ENCODE peak calls at places on chromosomes 1 and 21, in four cellular contexts. I is prostate gland, X is colonic mucosa, D is upper lobe of left lung. P is an unnamed sample.
A peak's percentile ranks its signal among the peaks of the same experiment; 100 is the strongest.

GRCh38 chr1:29821605-29822004 is 585.3 kb downstream of the PTPRU start:
- DNase-seq in I (no peak), X (no peak), D (no peak), P (peak; percentile 33)

GRCh38 chr1:44222397-44223334 is 9.4 kb downstream of the DMAP1 start:
- DNase-seq in I (no peak), X (no peak), D (no peak), P (no peak)

GRCh38 chr1:191160837-191161236 is 683.2 kb upstream of the BRINP3 start:
- DNase-seq in I (no peak), X (no peak), D (no peak), P (no peak)

GRCh38 chr1:99659755-99660210 is 13.9 kb downstream of the PALMD start:
- DNase-seq in I (peak; percentile 14), X (no peak), D (no peak), P (no peak)

GRCh38 chr1:72282271-72282656 is at the start of gene NEGR1:
- DNase-seq in I (peak; percentile 12), X (peak; percentile 29), D (peak; percentile 64), P (peak; percentile 72)

GRCh38 chr1:119475866-119476439 is 31.1 kb upstream of the HSD3B1 start:
- DNase-seq in I (peak; percentile 65), X (peak; percentile 71), D (peak; percentile 51), P (peak; percentile 96)

GRCh38 chr1:246742396-246742795 is 18.2 kb downstream of the SCCPDH start:
- DNase-seq in I (no peak), X (no peak), D (no peak), P (no peak)

GRCh38 chr21:45304161-45304830 is 16.6 kb upstream of the POFUT2 start:
- DNase-seq in I (no peak), X (no peak), D (no peak), P (peak; percentile 42)

GRCh38 chr21:34298797-34299539 is 64.8 kb upstream of the KCNE2 start:
- DNase-seq in I (no peak), X (no peak), D (no peak), P (no peak)

GRCh38 chr1:217482356-217483102 is 148.4 kb downstream of the GPATCH2 start:
- DNase-seq in I (no peak), X (no peak), D (no peak), P (no peak)

GRCh38 chr1:174239541-174239940 is 80.2 kb downstream of the RABGAP1L start:
- DNase-seq in I (no peak), X (no peak), D (no peak), P (no peak)

GRCh38 chr1:4307468-4307845 is 347.0 kb upstream of the AJAP1 start:
- DNase-seq in I (no peak), X (no peak), D (no peak), P (no peak)

GRCh38 chr21:38494688-38495087 is 3.6 kb downstream of the ERG start:
- DNase-seq in I (no peak), X (no peak), D (peak; percentile 60), P (no peak)

GRCh38 chr1:172823534-172823933 is 164.6 kb downstream of the FASLG start:
- DNase-seq in I (no peak), X (no peak), D (no peak), P (no peak)

GRCh38 chr1:69139007-69139406 is 428.7 kb upstream of the LRRC7 start:
- DNase-seq in I (no peak), X (no peak), D (no peak), P (no peak)

GRCh38 chr1:36091141-36091540 is 2.4 kb downstream of the ADPRS start:
- DNase-seq in I (no peak), X (no peak), D (no peak), P (no peak)
- H3K36me3 ChIP-seq in I (peaks cover 4% of the 10 kb centered on the region), X (peaks cover 20% of the 10 kb centered on the region), D (peaks cover 41% of the 10 kb centered on the region), P (peaks cover 49% of the 10 kb centered on the region)

GRCh38 chr1:42759114-42759513 is 7.7 kb downstream of the P3H1 start:
- DNase-seq in I (no peak), X (no peak), D (no peak), P (peak; percentile 80)
- TF ChIP-seq CTCF in I (no peak), X (no peak), D (no peak), P (peak; percentile 53)

GRCh38 chr1:62210960-62211359 is 16.3 kb downstream of the L1TD1 start:
- DNase-seq in I (no peak), X (no peak), D (no peak), P (no peak)
- H3K36me3 ChIP-seq in I (no peaks in the 10 kb centered on the region), X (no peaks in the 10 kb centered on the region), D (no peaks in the 10 kb centered on the region), P (peaks cover 58% of the 10 kb centered on the region)

DNA sequence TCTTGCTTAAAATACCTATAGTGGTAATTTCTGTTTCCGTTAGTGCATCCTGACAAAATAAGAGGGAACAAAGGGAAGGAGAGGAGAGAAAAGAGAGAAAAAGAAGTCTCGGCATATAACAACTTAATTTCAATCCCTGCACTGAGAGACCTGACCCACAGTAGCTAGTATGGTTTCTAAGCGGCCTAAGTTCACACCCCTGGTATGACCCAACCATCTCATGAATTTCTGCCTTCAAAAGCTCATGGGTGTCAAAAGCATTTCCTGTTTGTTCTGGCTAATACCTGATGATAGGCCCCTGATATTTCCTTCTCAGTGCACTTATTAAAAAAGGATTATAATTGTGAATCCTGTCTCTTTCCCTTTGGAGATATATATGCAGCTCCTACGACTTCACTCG is 32.1 kb upstream of the RGS1 start:
- DNase-seq in I (no peak), X (no peak), D (no peak), P (no peak)
- TF ChIP-seq CTCF in I (no peak), X (no peak), D (no peak), P (no peak)

DNA sequence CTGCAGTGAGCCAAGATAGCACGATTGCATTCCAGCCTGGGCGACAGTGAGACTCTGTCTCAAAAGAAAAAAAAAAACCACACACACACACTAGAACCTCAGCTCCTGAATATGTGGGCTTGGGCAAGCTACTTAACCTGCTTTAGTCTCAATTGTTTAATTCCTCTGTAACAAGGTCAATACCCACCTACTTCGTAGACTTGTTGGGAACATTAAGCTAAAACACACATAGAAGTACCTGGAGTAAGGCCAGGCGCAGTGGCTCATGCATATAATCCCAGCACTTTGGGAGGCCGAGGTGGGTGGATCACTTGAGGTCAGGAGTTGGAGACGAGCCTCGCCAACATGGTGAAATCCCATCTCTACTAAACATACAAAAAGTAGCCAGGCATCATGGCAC is 77.1 kb downstream of the CLSTN1 start:
- DNase-seq in I (peak; percentile 26), X (no peak), D (peak; percentile 63), P (no peak)
- H3K36me3 ChIP-seq in I (peaks cover 3% of the 10 kb centered on the region), X (peaks cover 35% of the 10 kb centered on the region), D (peaks cover 34% of the 10 kb centered on the region), P (peaks cover 67% of the 10 kb centered on the region)

GRCh38 chr1:108983114-108983513 is 19.8 kb upstream of the CLCC1 start:
- DNase-seq in I (no peak), X (no peak), D (no peak), P (no peak)
- TF ChIP-seq CTCF in I (no peak), X (no peak), D (no peak), P (no peak)

DNA sequence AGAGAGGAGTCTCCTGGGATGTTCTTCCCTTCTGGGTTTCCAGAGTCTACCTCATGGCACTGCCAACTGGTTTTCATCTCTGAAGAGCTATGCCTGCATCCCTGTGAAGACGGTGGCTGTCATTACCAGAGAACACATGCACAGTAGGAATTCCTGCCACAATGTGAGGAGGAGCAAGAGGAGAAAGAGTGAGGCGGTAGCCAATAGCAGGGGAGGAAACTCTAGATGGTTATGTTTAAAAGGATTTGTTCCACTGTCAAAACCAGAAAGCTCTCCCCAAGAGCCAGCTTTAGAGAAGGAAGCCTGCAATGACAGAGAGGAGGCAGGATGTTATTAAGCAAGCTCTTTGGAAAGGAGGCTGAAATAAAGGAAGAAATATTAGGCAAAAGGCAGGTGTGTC is 12.3 kb downstream of the LMX1A start:
- DNase-seq in I (no peak), X (no peak), D (no peak), P (no peak)
- H3K36me3 ChIP-seq in I (no peaks in the 10 kb centered on the region), X (no peaks in the 10 kb centered on the region), D (no peaks in the 10 kb centered on the region), P (no peaks in the 10 kb centered on the region)

GRCh38 chr1:215166886-215167285 is 84.3 kb downstream of the KCNK2 start:
- DNase-seq in I (no peak), X (no peak), D (no peak), P (no peak)
- TF ChIP-seq CTCF in I (no peak), X (no peak), D (no peak), P (no peak)

DNA sequence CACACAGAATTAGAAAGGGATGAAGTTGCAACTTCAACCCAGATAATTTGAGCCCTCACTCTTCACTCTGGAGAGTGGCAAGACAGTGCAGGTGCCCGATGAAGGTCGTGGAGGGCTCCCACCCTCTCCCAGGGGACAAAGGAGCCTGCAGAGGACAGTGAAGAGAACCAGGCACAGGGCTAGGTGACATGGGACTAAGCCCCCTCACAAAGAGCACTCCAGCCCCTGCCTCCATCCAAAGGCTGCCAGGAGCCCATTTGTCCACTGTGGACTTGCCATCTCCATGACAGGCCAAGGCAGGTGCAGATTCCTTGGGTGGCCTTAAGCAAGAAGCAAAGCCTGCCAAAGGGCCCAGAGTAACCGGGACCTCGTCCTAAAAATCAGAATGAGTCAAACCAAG is 15.1 kb downstream of the ERRFI1 start:
- DNase-seq in I (no peak), X (no peak), D (no peak), P (no peak)
- H3K36me3 ChIP-seq in I (peaks cover 8% of the 10 kb centered on the region), X (no peaks in the 10 kb centered on the region), D (peaks cover 34% of the 10 kb centered on the region), P (peaks cover 60% of the 10 kb centered on the region)

P was measured in endodermal cell.